ENCODE peak calls at places on chromosomes 6 and 20, in five cellular contexts. C is GM23248, I is HCT116, G is OCI-LY7, M is hepatocyte. Y is an unnamed sample. For H3K9me2, the result is how much of the 10 kb centered on the place peaks cover.

GRCh38 chr6:168222261-168222660 is 97.3 kb downstream of the DACT2 start:
- DNase-seq in C (no peak), I (no peak), G (no peak), M (no peak), Y (no peak)

GRCh38 chr20:10357974-10358373 is 76.0 kb downstream of the MKKS start:
- DNase-seq in C (peak), I (no peak), G (no peak), M (no peak), Y (no peak)

GRCh38 chr6:51640016-51640415 is 447.4 kb downstream of the PKHD1 start:
- DNase-seq in C (no peak), I (no peak), G (no peak), M (no peak), Y (no peak)

GRCh38 chr6:157530126-157530525 is 149.1 kb downstream of the ZDHHC14 start:
- DNase-seq in C (no peak), I (no peak), G (no peak), M (no peak), Y (no peak)

GRCh38 chr6:144317736-144318135 is 32.6 kb downstream of the UTRN start:
- DNase-seq in C (peak), I (no peak), G (no peak), M (no peak), Y (no peak)

GRCh38 chr6:35596448-35597442 is 84.0 kb upstream of the TULP1 start:
- DNase-seq in C (peak), I (peak), G (no peak), M (peak), Y (no peak)

GRCh38 chr6:127118505-127119360 is at the start of gene RSPO3:
- DNase-seq in C (peak), I (no peak), G (no peak), M (peak), Y (peak)

GRCh38 chr20:15674253-15675145 is 898.7 kb downstream of the KIF16B start:
- DNase-seq in C (peak), I (no peak), G (no peak), M (no peak), Y (no peak)

GRCh38 chr6:108752733-108753392 is 95.4 kb upstream of the ARMC2 start:
- DNase-seq in C (no peak), I (no peak), G (no peak), M (no peak), Y (no peak)

GRCh38 chr6:44049989-44050871 is 77.0 kb downstream of the MRPL14 start:
- DNase-seq in C (peak), I (no peak), G (no peak), M (no peak), Y (no peak)
- H3K9me2 ChIP-seq in C (under half), I (under half), G (under half), M (under half), Y (under half)

GRCh38 chr20:62242196-62242595 is 3.9 kb downstream of the OSBPL2 start:
- DNase-seq in C (no peak), I (no peak), G (no peak), M (no peak), Y (no peak)

GRCh38 chr20:62239278-62239879 is 1.1 kb downstream of the OSBPL2 start:
- DNase-seq in C (peak), I (no peak), G (no peak), M (no peak), Y (no peak)

GRCh38 chr20:62240015-62240685 is 1.8 kb downstream of the OSBPL2 start:
- DNase-seq in C (no peak), I (no peak), G (no peak), M (no peak), Y (no peak)

GRCh38 chr20:62243106-62243505 is 4.8 kb downstream of the OSBPL2 start:
- DNase-seq in C (no peak), I (no peak), G (no peak), M (no peak), Y (no peak)

GRCh38 chr20:62241501-62241900 is 3.2 kb downstream of the OSBPL2 start:
- DNase-seq in C (no peak), I (no peak), G (no peak), M (no peak), Y (no peak)
- H3K9me2 ChIP-seq in C (under half), I (under half), G (under half), M (under half), Y (under half)

GRCh38 chr6:91816335-91816734 is 1229.5 kb upstream of the MAP3K7 start:
- DNase-seq in C (no peak), I (no peak), G (no peak), M (no peak), Y (no peak)
- H3K9me2 ChIP-seq in C (under half), I (under half), G (under half), M (under half), Y (under half)

DNA sequence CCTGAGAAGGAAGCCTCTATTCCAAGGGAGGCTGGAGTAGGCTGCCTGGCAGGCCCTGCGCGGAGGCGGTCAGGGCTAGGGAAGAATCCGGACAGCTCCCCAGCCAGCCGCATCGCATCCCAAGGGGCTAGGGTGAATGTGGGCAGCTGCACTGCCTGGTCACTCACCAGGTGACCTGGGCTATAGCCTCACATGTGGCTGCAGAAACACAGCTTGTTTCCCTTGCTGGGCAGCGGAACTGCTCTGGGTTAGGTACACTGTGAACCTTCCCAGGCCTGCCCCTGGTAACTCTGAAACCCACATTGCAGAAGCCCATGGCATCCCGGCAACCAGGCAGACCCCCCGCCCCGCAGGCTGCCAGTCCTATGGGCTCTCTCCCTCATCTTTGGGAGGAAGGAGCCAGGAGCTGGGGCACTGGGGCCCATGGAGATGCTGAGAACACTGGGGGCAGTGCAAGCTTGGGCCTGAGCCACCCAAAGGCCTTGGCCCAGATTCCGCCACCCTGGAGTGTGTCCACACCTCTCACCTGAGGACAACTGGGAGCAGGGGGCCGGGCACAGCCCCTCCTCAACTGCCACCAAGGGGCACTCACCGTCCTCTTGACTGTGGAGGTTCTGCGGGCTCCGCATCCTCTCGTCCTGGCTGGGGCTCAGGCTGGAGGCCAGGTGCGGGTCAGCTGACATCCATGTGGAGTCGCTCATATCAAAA is 111.0 kb downstream of the NOL4L start:
- DNase-seq in C (no peak), I (no peak), G (no peak), M (no peak), Y (no peak)
- H3K9me2 ChIP-seq in C (under half), I (under half), G (under half), M (under half), Y (under half)

GRCh38 chr6:100751590-100751989 is 129.5 kb downstream of the ASCC3 start:
- DNase-seq in C (no peak), I (no peak), G (no peak), M (no peak), Y (no peak)
- H3K9me2 ChIP-seq in C (under half), I (under half), G (under half), M (under half), Y (under half)

DNA sequence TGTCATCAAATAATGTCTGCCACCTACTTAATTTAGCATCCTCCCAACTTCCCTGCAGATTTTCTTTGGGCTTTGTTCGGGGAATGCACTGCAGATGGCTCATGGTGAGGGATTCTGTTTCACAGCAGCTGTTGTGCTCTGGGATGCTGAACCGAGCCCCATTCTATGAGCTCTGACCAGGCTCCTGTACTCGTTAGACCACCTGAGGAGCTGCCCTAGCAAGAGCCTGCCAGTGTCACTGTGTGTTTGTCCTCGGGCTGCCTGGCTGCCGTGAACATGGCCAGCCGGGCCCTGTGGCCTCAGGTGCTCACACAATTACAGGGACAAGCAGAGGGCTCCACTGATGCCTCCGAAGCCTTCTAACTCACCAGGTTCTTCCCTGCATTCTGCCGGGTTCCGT is 238.9 kb upstream of the ECI2 start:
- DNase-seq in C (no peak), I (no peak), G (no peak), M (no peak), Y (no peak)
- H3K9me2 ChIP-seq in C (under half), I (under half), G (under half), M (under half), Y (under half)

GRCh38 chr6:40817369-40817768 is 221.7 kb downstream of the UNC5CL start:
- DNase-seq in C (no peak), I (no peak), G (no peak), M (no peak), Y (no peak)
- H3K9me2 ChIP-seq in C (under half), I (under half), G (under half), M (under half), Y (under half)

Y was measured in GM23338.